ENCODE peak calls at places on chromosomes 1 and 21, in four cellular contexts. Z, M, O and J are unnamed samples.

GRCh38 chr1:85629532-85629920 is 49.0 kb downstream of the CCN1 start:
- DNase-seq in O (no peak), M (no peak), Z (no peak), J (no peak)

GRCh38 chr1:223248001-223248786 is 105.1 kb upstream of the TLR5 start:
- DNase-seq in O (no peak), M (no peak), Z (no peak), J (no peak)

GRCh38 chr1:162753998-162754585 is 36.4 kb upstream of the HSD17B7 start:
- DNase-seq in O (no peak), Z (no peak), M (no peak), J (no peak)

GRCh38 chr1:227895828-227896685 is 51.7 kb downstream of the WNT9A start:
- DNase-seq in O (peak), M (peak), Z (peak), J (peak)

GRCh38 chr1:215891266-215891665 is 324.2 kb downstream of the KCTD3 start:
- DNase-seq in Z (no peak), O (no peak), M (no peak), J (no peak)

GRCh38 chr1:100794719-100795645 is 75.4 kb downstream of the VCAM1 start:
- DNase-seq in Z (no peak), O (no peak), M (no peak), J (no peak)

GRCh38 chr1:230232352-230232751 is 165.3 kb downstream of the GALNT2 start:
- DNase-seq in Z (no peak), O (no peak), M (no peak), J (no peak)

GRCh38 chr1:204130178-204130577 is 21.7 kb downstream of the ETNK2 start:
- DNase-seq in O (no peak), Z (no peak), M (no peak), J (no peak)

GRCh38 chr1:77824083-77824482 is 44.6 kb downstream of the MIGA1 start:
- DNase-seq in M (no peak), O (no peak), Z (no peak), J (no peak)

GRCh38 chr1:18045206-18045605 is 62.4 kb upstream of the IGSF21 start:
- DNase-seq in Z (no peak), O (no peak), M (no peak), J (no peak)

GRCh38 chr1:54800899-54801759 is at the start of gene TTC22:
- DNase-seq in Z (no peak), O (peak), M (peak), J (no peak)

GRCh38 chr1:230277201-230277771 is 148.8 kb downstream of the PGBD5 start:
- DNase-seq in Z (no peak), M (peak), O (no peak), J (peak)

GRCh38 chr21:33971492-33972013 is 55.9 kb upstream of the ATP5PO start:
- DNase-seq in O (no peak), M (no peak), Z (no peak), J (no peak)

GRCh38 chr1:183982172-183982963 is 55.2 kb downstream of the COLGALT2 start:
- DNase-seq in O (no peak), Z (no peak), M (no peak), J (no peak)

GRCh38 chr1:167747988-167748387 is 26.2 kb downstream of the MPZL1 start:
- DNase-seq in Z (no peak), M (no peak), O (no peak), J (no peak)

GRCh38 chr21:34807146-34807880 is 138.5 kb downstream of the CLIC6 start:
- DNase-seq in Z (no peak), M (peak), O (no peak), J (no peak)

GRCh38 chr1:36175137-36176095 is 19.5 kb downstream of the MAP7D1 start:
- DNase-seq in M (no peak), Z (no peak), O (no peak), J (no peak)

GRCh38 chr1:84877592-84877991 is 15.4 kb downstream of the LPAR3 start:
- DNase-seq in O (no peak), Z (no peak), M (no peak), J (no peak)

GRCh38 chr1:55848906-55849305 is 633.7 kb upstream of the USP24 start:
- DNase-seq in Z (no peak), O (no peak), M (no peak), J (no peak)

GRCh38 chr1:88935522-88936222 is 44.3 kb upstream of the GTF2B start:
- DNase-seq in O (no peak), M (no peak), Z (peak), J (no peak)

GRCh38 chr1:116329524-116330341 is 43.3 kb upstream of the ATP1A1 start:
- DNase-seq in M (no peak), Z (no peak), O (no peak), J (no peak)

GRCh38 chr1:231695439-231696255 is 69.1 kb downstream of the DISC1 start:
- DNase-seq in M (no peak), O (no peak), Z (no peak), J (no peak)

GRCh38 chr1:234691567-234691966 is 81.6 kb upstream of the IRF2BP2 start:
- DNase-seq in Z (no peak), M (no peak), O (no peak), J (no peak)
- TF ChIP-seq CTCF in Z (peak), M (no peak), O (no peak), J (no peak)

GRCh38 chr1:209873067-209873810 is 45.5 kb downstream of the UTP25 start:
- DNase-seq in M (no peak), O (no peak), Z (no peak), J (no peak)

GRCh38 chr1:209876091-209876800 is 48.5 kb downstream of the UTP25 start:
- DNase-seq in O (no peak), M (no peak), Z (no peak), J (no peak)

GRCh38 chr1:209877109-209877764 is 49.5 kb downstream of the UTP25 start:
- DNase-seq in Z (no peak), O (no peak), M (no peak), J (no peak)

GRCh38 chr1:209879539-209879938 is 51.8 kb downstream of the UTP25 start:
- DNase-seq in Z (no peak), M (no peak), O (no peak), J (no peak)

GRCh38 chr1:209875510-209875909 is 47.7 kb downstream of the UTP25 start:
- DNase-seq in Z (no peak), O (no peak), M (no peak), J (no peak)
- TF ChIP-seq CTCF in Z (peak), O (peak), M (no peak), J (no peak)

GRCh38 chr21:46599251-46599572 is 5.7 kb downstream of the S100B start:
- DNase-seq in O (no peak), M (no peak), Z (peak), J (no peak)
- TF ChIP-seq CTCF in O (no peak), M (no peak), Z (no peak), J (no peak)

GRCh38 chr21:42515708-42516502 is 2.3 kb downstream of the SLC37A1 start:
- DNase-seq in Z (no peak), O (peak), M (peak), J (peak)

GRCh38 chr21:42514883-42515228 is 1.2 kb downstream of the SLC37A1 start:
- DNase-seq in Z (no peak), O (no peak), M (no peak), J (no peak)

GRCh38 chr21:42513985-42514882 is 582 bp downstream of the SLC37A1 start:
- DNase-seq in O (peak), Z (peak), M (peak), J (peak)

GRCh38 chr21:42512346-42513034 is 1.2 kb upstream of the SLC37A1 start:
- DNase-seq in Z (no peak), M (peak), O (no peak), J (no peak)

DNA sequence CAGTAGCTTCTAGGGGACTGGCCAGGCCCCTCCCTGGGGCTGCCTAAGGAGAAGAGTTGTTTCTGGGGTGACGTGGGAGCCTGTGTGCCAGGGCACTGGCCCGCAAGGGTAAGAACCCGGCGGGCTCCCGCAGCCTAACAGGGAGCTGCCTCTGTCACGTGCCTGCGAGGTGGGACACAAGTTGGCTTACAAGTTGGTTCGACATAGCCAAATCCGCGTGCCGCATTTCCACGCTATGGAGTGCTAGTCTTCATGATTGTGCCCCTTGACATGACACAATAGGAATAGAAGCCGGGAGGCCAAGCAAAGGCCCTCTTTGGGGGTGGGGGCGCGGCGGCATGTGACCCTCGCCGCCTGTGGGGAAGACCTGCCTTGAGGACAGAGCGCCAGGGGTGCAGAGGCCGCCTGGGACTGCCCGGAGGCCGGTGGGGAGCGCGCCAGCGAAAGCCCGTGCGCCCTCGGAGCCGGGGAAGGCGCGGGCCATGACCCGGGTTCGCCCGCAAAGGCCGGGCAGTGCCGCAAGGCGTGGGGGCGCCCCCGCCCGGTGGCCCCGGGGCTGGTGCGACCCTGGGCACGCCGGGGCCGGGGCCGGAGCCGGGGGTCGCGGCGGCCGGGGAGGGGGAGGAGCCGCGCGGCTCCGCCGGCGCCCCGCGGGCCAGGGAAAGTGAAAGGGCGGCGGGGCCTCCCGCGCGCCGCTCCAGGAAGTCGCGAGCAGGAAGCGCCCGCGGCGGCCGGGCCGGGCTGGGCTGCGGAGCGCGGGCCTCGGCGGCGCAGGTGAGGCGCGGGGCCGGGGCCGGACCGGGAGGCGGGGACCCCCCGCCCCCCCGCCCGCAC is at the start of gene SLC37A1:
- DNase-seq in Z (peak), M (peak), O (no peak), J (no peak)
- TF ChIP-seq CTCF in Z (no peak), M (no peak), O (no peak), J (no peak)

GRCh38 chr21:39367783-39368182 is 18.9 kb upstream of the HMGN1 start:
- DNase-seq in O (no peak), Z (no peak), M (no peak), J (no peak)

GRCh38 chr21:39377444-39378050 is 28.7 kb upstream of the HMGN1 start:
- DNase-seq in O (no peak), Z (no peak), M (no peak), J (no peak)

GRCh38 chr21:39374046-39374445 is 25.2 kb upstream of the HMGN1 start:
- DNase-seq in O (no peak), M (no peak), Z (no peak), J (no peak)

GRCh38 chr21:39375446-39375845 is 26.6 kb upstream of the HMGN1 start:
- DNase-seq in M (no peak), O (no peak), Z (no peak), J (no peak)

GRCh38 chr21:39373634-39374033 is 24.7 kb upstream of the HMGN1 start:
- DNase-seq in O (no peak), M (no peak), Z (no peak), J (no peak)
- TF ChIP-seq CTCF in O (no peak), M (no peak), Z (peak), J (no peak)

GRCh38 chr1:59779949-59780348 is 34.8 kb upstream of the HOOK1 start:
- DNase-seq in M (no peak), Z (no peak), O (no peak), J (no peak)

GRCh38 chr1:59771361-59771760 is 43.4 kb upstream of the HOOK1 start:
- DNase-seq in O (no peak), M (no peak), Z (no peak), J (no peak)

GRCh38 chr1:59775480-59775879 is 39.3 kb upstream of the HOOK1 start:
- DNase-seq in M (no peak), O (no peak), Z (no peak), J (no peak)

DNA sequence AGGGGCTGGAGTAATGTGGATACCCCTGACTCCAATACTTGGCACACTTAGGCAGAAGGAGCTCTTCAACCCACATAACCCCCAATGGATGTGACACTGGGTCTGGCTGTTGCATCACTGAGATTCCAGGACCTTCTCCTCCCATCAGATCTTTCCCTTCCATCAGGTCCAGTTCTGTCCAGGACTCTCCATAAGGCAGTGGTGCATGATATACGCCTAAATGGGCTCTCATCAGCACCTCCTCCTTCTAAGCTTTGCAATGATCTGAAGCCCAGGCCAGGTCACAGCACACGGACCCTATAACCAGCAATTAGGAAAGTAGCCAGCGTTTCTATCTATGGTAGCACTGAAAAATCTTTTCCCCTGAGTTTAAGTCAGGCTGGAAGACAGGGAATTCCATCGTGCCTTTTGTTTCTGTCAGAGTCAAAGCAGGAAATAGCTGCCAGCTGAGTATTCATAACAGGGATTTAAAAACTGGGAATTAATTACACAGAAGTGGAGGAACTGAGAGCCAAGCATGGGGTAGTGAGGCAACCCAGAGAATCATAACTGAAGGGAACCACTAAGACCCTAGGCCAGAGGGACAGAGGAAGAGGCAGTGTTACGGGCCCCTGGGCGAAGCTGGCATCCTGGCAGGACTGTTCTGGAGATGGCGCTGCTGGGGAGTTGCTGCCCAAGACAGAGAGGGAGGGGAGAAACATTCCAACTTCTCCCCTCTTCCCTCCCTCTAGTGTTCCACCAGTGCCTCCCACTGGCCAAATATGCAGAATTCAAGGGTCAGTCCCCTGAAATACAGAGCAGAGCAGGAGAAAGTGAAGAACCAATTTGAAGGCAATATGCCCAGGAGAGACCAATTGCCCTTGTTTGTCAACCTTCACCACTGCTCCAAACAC is 37.5 kb upstream of the HOOK1 start:
- DNase-seq in O (no peak), Z (no peak), M (no peak), J (no peak)
- TF ChIP-seq CTCF in O (no peak), Z (no peak), M (no peak), J (no peak)

GRCh38 chr1:67524143-67525052 is 94.2 kb upstream of the SERBP1 start:
- DNase-seq in O (no peak), M (no peak), Z (no peak), J (no peak)
- TF ChIP-seq CTCF in O (no peak), M (no peak), Z (peak), J (no peak)

DNA sequence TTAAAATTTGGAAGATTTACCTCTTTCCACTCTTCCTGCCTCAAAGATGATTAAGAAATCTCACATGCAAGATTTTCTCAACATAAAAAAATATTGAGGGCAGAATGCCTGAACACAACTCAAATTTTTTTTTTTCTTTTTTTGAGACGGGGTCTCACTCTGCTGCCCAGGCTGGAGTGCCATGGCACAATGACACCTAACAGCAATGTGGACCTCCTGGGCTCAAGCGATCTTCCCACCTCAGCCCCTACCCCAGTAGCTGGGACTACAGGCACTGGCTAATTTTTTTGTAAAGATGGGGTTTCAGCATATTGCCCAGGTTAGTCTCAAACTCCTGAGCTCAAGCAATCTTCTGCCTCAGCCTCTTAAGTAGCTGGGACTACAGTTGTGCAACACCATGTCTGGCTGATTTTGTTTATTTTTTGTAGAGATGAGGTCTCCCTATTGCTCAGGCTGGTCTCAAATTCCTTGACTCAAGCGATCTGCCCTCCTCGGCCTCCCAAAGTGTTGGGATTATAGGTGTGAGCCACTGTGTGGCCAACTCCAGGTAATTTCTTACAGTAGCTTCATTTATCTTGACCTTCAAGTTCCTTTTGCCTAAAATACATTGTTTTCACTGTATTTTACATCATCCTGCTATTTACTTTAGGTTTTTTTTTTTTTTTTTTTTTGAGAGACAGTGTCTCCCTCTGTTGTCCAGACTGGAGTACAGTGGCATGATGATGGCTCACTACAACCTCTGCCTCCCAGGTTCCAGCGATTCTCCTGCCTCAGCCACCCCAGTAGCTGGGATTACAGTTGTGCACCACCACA is 10.4 kb downstream of the NUCKS1 start:
- DNase-seq in M (no peak), O (no peak), Z (no peak), J (no peak)
- TF ChIP-seq CTCF in M (no peak), O (no peak), Z (no peak), J (no peak)

GRCh38 chr1:154865442-154866256 is 4.4 kb downstream of the KCNN3 start:
- DNase-seq in M (no peak), O (no peak), Z (no peak), J (no peak)

GRCh38 chr1:154867841-154868610 is 2.1 kb downstream of the KCNN3 start:
- DNase-seq in Z (no peak), O (no peak), M (no peak), J (no peak)

GRCh38 chr1:154869351-154870116 is 547 bp downstream of the KCNN3 start:
- DNase-seq in O (peak), Z (no peak), M (no peak), J (no peak)

GRCh38 chr1:154866257-154866994 is 3.7 kb downstream of the KCNN3 start:
- DNase-seq in Z (no peak), M (no peak), O (no peak), J (no peak)

DNA sequence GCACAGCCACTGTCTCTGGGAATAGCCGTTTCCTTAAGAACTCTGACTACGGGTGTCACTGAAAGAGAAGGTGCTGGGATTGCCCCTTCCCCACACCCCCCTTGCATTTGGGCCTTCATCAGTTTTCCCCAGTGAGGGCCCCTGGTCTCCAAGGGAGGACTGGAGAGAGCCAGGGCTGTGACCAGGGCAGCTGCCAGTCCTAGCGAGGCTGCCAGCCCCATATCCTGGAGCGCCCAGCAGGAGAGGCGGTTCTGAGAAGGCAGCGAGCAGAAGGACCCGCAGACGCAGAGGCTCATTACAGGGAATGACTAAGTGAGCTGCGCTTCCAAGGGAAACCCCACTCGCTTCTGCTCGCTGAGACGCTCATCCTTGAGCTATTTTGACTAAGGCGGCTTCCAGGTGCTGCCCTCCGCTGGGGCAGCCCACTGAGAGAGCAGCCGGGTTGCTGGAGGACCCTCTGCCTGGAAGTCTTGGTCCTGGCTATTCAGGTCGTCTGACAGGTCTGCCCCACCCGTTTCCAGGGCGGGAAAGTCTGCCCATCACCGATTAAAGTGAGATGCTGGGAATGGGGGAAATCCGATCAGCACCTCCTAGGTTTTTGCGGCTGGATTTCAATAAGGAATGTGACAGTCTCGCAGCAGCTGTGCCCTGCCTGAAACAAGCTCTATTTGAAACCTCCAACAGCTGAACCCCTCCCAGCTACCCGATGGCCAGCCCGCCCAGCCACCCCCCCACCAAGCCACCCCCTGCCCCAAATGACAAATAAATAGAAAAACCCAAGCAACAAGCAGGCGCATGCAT is 2.9 kb downstream of the KCNN3 start:
- DNase-seq in M (no peak), Z (no peak), O (no peak), J (no peak)
- TF ChIP-seq CTCF in M (no peak), Z (no peak), O (no peak), J (no peak)

GRCh38 chr1:6243053-6243834 is 735 bp upstream of the HES3 start:
- DNase-seq in Z (no peak), M (no peak), O (no peak), J (no peak)

GRCh38 chr1:6239213-6239752 is 3.5 kb upstream of the ICMT start:
- DNase-seq in M (no peak), O (no peak), Z (no peak), J (no peak)

GRCh38 chr1:6239950-6240768 is 3.8 kb upstream of the HES3 start:
- DNase-seq in Z (no peak), M (no peak), O (no peak), J (no peak)

GRCh38 chr1:6241887-6242740 is 1.9 kb upstream of the HES3 start:
- DNase-seq in O (no peak), Z (no peak), M (no peak), J (no peak)

GRCh38 chr1:6241107-6241886 is 2.7 kb upstream of the HES3 start:
- DNase-seq in Z (no peak), M (no peak), O (no peak), J (no peak)
- TF ChIP-seq CTCF in Z (no peak), M (no peak), O (no peak), J (no peak)